ENCODE peak calls at places on chromosomes 2 and 18, in five cellular contexts. X is uterus, B is thoracic aorta, H is A549, P is gastrocnemius medialis. V is an unnamed sample. For H3K9me3 and H3K4me1, the result is how much of the 10 kb centered on the place peaks cover.

GRCh38 chr2:219041252-219041651 is at the start of gene CFAP65:
- DNase-seq in H (peak), B (no peak), P (no peak), X (no peak), V (no peak)

GRCh38 chr2:11683486-11683885 is 13.5 kb upstream of the NTSR2 start:
- DNase-seq in B (no peak), P (no peak), X (no peak), H (no peak), V (no peak)

GRCh38 chr2:165621086-165621560 is 151.6 kb downstream of the CSRNP3 start:
- DNase-seq in X (no peak), H (no peak), B (no peak), P (no peak), V (no peak)

GRCh38 chr2:18046558-18046957 is 168.1 kb downstream of the KCNS3 start:
- DNase-seq in B (no peak), H (no peak), P (peak), X (no peak), V (no peak)

GRCh38 chr18:45870419-45870818 is 44.9 kb downstream of the SIGLEC15 start:
- DNase-seq in H (no peak), B (no peak), P (no peak), X (no peak), V (no peak)

GRCh38 chr2:20232837-20233207 is 7.9 kb upstream of the SDC1 start:
- DNase-seq in B (no peak), H (no peak), X (no peak), P (no peak), V (no peak)

GRCh38 chr2:68172990-68173715 is 15.5 kb downstream of the PNO1 start:
- DNase-seq in X (no peak), B (no peak), P (no peak), H (no peak), V (no peak)

GRCh38 chr2:10303174-10303633 is 500 bp downstream of the HPCAL1 start:
- DNase-seq in H (no peak), X (peak), B (no peak), P (no peak), V (no peak)

GRCh38 chr2:152126664-152127063 is 27.8 kb upstream of the CACNB4 start:
- DNase-seq in H (peak), P (no peak), B (no peak), X (no peak), V (peak)

GRCh38 chr2:188966079-188966571 is 8.0 kb upstream of the COL3A1 start:
- DNase-seq in P (no peak), H (no peak), X (no peak), B (no peak), V (no peak)

GRCh38 chr2:178859760-178860159 is 52.5 kb upstream of the TTN start:
- DNase-seq in B (no peak), X (no peak), H (no peak), P (peak), V (no peak)

GRCh38 chr2:66507673-66508127 is 72.8 kb downstream of the MEIS1 start:
- DNase-seq in X (no peak), H (no peak), B (no peak), P (no peak), V (no peak)

GRCh38 chr2:101149241-101150192 is 1.7 kb downstream of the TBC1D8 start:
- DNase-seq in H (peak), X (no peak), P (peak), B (no peak), V (peak)

GRCh38 chr18:13539843-13540535 is 186.4 kb downstream of the FAM210A start:
- DNase-seq in P (no peak), X (no peak), B (no peak), H (peak), V (no peak)

GRCh38 chr2:240447934-240448333 is 12.5 kb downstream of the GPC1 start:
- DNase-seq in P (no peak), X (no peak), H (no peak), B (no peak), V (no peak)

GRCh38 chr2:227503433-227504406 is 31.8 kb downstream of the AGFG1 start:
- DNase-seq in H (peak), X (no peak), B (peak), P (peak), V (no peak)

GRCh38 chr18:67589325-67589724 is 72.8 kb upstream of the DSEL start:
- DNase-seq in X (no peak), H (no peak), P (no peak), B (no peak), V (no peak)

GRCh38 chr2:201158111-201158929 is 24.6 kb upstream of the CASP10 start:
- DNase-seq in P (no peak), X (peak), H (peak), B (no peak), V (peak)

GRCh38 chr2:989766-990467 is 39.3 kb downstream of the SNTG2 start:
- DNase-seq in X (no peak), P (no peak), H (no peak), B (no peak), V (peak)

GRCh38 chr2:191691016-191691725 is 13.2 kb downstream of the NABP1 start:
- DNase-seq in P (peak), B (no peak), H (peak), X (peak), V (peak)

GRCh38 chr18:55139307-55139706 is 180.0 kb upstream of the CCDC68 start:
- DNase-seq in P (no peak), X (no peak), B (no peak), H (no peak), V (no peak)

GRCh38 chr2:118954297-118955060 is 12.5 kb downstream of the MARCO start:
- DNase-seq in X (no peak), B (no peak), P (no peak), H (no peak), V (no peak)

GRCh38 chr2:55871637-55872036 is 51.9 kb downstream of the EFEMP1 start:
- DNase-seq in X (no peak), H (no peak), P (no peak), B (no peak), V (no peak)

GRCh38 chr18:71028285-71028762 is 739.5 kb downstream of the SOCS6 start:
- DNase-seq in H (no peak), P (no peak), B (no peak), X (no peak), V (peak)

GRCh38 chr2:39024833-39025232 is 96.0 kb downstream of the SOS1 start:
- DNase-seq in X (no peak), P (no peak), B (no peak), H (peak), V (no peak)

GRCh38 chr18:11034816-11035215 is 114.6 kb downstream of the PIEZO2 start:
- DNase-seq in P (no peak), X (no peak), H (no peak), B (no peak), V (no peak)

GRCh38 chr2:121648206-121648605 is 1.1 kb downstream of the CLASP1 start:
- DNase-seq in H (no peak), B (no peak), P (peak), X (no peak), V (no peak)

GRCh38 chr2:178190938-178191910 is 3.1 kb upstream of the OSBPL6 start:
- DNase-seq in P (no peak), X (no peak), B (no peak), H (peak), V (no peak)

GRCh38 chr2:161171595-161171929 is 11.3 kb downstream of the TANK start:
- DNase-seq in X (no peak), B (no peak), P (no peak), H (no peak), V (no peak)

GRCh38 chr2:188444106-188444835 is 152.6 kb downstream of the GULP1 start:
- DNase-seq in H (no peak), X (no peak), P (no peak), B (no peak), V (no peak)

GRCh38 chr18:2027026-2027425 is 544.3 kb downstream of the METTL4 start:
- DNase-seq in P (no peak), H (no peak), X (no peak), B (no peak), V (no peak)

GRCh38 chr2:30040147-30040546 is 106.7 kb upstream of the YPEL5 start:
- DNase-seq in H (no peak), X (no peak), B (no peak), P (no peak), V (no peak)

GRCh38 chr2:23019476-23019875 is 365.5 kb upstream of the KLHL29 start:
- DNase-seq in X (no peak), B (no peak), H (no peak), P (no peak), V (no peak)

GRCh38 chr2:85181844-85182456 is 48.8 kb downstream of the TCF7L1 start:
- DNase-seq in X (no peak), B (no peak), H (no peak), P (no peak), V (no peak)

GRCh38 chr2:85183078-85183477 is 49.9 kb downstream of the TCF7L1 start:
- DNase-seq in P (no peak), H (no peak), X (no peak), B (no peak), V (no peak)

GRCh38 chr2:85180322-85181092 is 47.3 kb downstream of the TCF7L1 start:
- DNase-seq in X (no peak), H (no peak), P (no peak), B (no peak), V (no peak)

GRCh38 chr2:85179541-85179940 is 46.3 kb downstream of the TCF7L1 start:
- DNase-seq in P (no peak), B (no peak), H (no peak), X (no peak), V (no peak)

DNA sequence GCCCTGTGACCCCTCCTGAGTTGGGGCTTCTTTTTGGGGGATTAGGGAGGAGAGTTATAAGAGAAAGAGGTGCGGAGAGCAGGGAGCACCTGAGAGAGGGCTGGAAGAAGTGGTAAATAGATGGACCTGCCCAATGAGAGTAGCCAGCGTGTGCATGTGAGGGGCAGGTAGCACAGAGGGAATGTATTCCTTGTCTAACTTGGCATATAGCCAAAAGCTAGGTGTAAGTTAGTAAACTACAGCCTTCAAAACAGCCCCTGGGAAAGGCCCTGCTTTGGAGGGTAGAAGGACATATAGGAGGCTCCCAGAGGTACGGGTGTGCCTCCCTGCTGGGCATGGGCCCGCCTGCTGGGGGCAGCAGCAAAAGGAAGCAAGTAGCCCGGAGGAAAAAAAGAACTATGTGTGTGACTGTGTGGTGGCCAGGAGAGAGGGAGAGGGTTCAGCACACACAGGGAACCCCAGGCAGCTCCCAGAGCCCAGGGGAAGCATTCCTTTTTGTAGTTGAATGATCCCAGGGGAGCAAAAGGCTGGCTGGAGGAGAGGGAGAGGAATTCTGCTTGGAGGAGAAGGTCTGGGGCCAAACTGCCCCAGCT is 48.0 kb downstream of the TCF7L1 start:
- DNase-seq in P (no peak), X (no peak), B (no peak), H (no peak), V (no peak)
- TF ChIP-seq CTCF in P (peak), X (no peak), B (no peak), H (no peak), V (no peak)

DNA sequence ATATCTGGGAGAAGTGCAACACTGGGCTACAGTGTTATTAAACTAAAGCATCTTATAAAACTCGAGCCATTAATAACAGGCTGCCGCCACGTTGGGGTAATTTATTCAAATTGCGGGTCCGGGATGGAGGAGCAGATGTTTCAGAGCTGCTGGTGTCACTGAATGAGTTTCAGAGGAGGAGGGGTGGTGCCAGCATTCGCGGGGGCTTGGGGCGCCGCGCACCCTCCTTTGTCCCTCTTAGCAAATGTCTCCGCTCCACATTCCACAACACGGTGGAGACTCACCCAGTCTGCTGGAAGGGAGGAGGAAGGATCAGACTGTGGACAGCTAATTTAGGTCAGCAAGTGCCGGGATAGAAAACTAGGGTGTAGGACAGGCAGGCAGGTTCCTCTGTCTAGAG is 260.5 kb downstream of the CELF4 start:
- DNase-seq in X (no peak), H (no peak), B (no peak), P (no peak), V (no peak)
- H3K9me3 ChIP-seq in X (under half), H (under half), B (under half), P (under half), V (under half)

GRCh38 chr18:48554610-48555400 is 16.0 kb downstream of the CTIF start:
- DNase-seq in X (no peak), P (no peak), H (no peak), B (no peak), V (no peak)

GRCh38 chr18:48550101-48550729 is 11.4 kb downstream of the CTIF start:
- DNase-seq in B (no peak), H (no peak), X (peak), P (no peak), V (no peak)

GRCh38 chr18:48551100-48551499 is 12.3 kb downstream of the CTIF start:
- DNase-seq in P (no peak), X (peak), H (no peak), B (no peak), V (no peak)

GRCh38 chr18:48553236-48553635 is 14.4 kb downstream of the CTIF start:
- DNase-seq in P (no peak), H (no peak), X (no peak), B (no peak), V (no peak)

DNA sequence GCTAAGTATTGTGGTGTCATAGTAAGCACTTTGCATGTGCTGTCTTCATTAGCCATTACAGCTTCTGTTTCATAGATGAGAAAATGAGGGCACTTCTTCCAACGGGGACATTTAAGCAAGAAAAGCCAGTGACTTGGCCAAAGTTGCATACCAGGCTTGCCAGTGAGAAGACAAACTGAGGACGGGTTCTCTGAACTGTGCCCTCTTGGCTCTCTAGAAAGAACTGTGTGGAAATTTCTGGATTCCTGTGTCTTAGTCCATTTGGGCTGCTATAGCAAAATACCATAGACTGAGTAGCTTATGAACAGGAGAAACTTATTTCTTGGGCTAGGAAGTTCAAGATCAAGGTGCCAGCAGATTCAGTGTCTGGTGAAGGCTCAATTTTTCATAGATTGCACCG is 13.3 kb downstream of the CTIF start:
- DNase-seq in B (no peak), X (no peak), H (no peak), P (no peak), V (no peak)
- H3K4me1 ChIP-seq in B (under half), X (under half), H (under half), P (under half), V (under half)

GRCh38 chr2:239397856-239398470 is 2.9 kb downstream of the HDAC4 start:
- DNase-seq in B (no peak), X (no peak), H (no peak), P (no peak), V (no peak)

GRCh38 chr2:239394978-239395377 is 5.8 kb downstream of the HDAC4 start:
- DNase-seq in X (no peak), H (no peak), B (no peak), P (peak), V (no peak)

GRCh38 chr2:239398536-239398935 is 2.3 kb downstream of the HDAC4 start:
- DNase-seq in X (no peak), H (no peak), P (no peak), B (no peak), V (no peak)

GRCh38 chr2:239395524-239395923 is 5.3 kb downstream of the HDAC4 start:
- DNase-seq in X (peak), P (peak), H (no peak), B (no peak), V (no peak)

GRCh38 chr2:239396881-239397681 is 3.7 kb downstream of the HDAC4 start:
- DNase-seq in P (peak), H (peak), B (no peak), X (no peak), V (no peak)
- TF ChIP-seq CTCF in P (peak), H (no peak), B (no peak), X (no peak), V (no peak)

GRCh38 chr18:62514570-62514969 is 8.3 kb upstream of the ZCCHC2 start:
- DNase-seq in X (no peak), P (no peak), B (no peak), H (no peak), V (no peak)

GRCh38 chr18:62512996-62513395 is 9.8 kb upstream of the ZCCHC2 start:
- DNase-seq in P (no peak), B (no peak), X (no peak), H (no peak), V (no peak)

GRCh38 chr18:62509779-62510178 is 13.0 kb upstream of the ZCCHC2 start:
- DNase-seq in X (no peak), P (no peak), H (no peak), B (no peak), V (no peak)

GRCh38 chr18:62510744-62511143 is 12.1 kb upstream of the ZCCHC2 start:
- DNase-seq in H (no peak), B (no peak), X (no peak), P (no peak), V (no peak)

DNA sequence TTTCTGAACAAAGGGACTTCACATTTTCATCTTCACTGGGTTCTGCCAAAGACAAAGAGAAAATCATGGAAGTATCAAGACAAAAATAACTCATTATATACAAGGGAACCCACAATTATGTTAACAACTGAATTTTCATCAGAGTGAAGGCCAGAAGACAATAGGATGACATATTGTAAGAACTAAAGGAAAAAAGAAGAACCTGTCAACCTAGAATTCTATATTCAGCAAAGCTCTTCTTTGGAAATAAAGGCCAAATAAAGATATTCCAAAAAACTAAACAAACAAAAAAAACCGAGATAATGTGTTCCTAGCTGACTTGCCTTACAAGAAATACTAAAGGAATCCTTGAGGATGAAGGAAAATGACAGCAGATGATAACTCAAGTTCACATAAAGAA is 10.3 kb upstream of the ZCCHC2 start:
- DNase-seq in H (no peak), B (no peak), P (no peak), X (no peak), V (no peak)
- H3K9me3 ChIP-seq in H (under half), B (under half), P (under half), X (under half), V (under half)